ENCODE peak calls at places on chromosomes 5 and 9, in six cellular contexts. T, F, X, W, I and D are unnamed samples. For H3K4me1 and H3K9me3, the result is how much of the 10 kb centered on the place peaks cover.

GRCh38 chr5:8721536-8721935 is 824.3 kb downstream of the SEMA5A start:
- DNase-seq in I (no peak), W (no peak), X (no peak), T (no peak), F (no peak), D (no peak)

GRCh38 chr5:148085934-148086333 is 22.2 kb downstream of the SPINK5 start:
- DNase-seq in I (no peak), T (no peak), F (peak), W (no peak), X (no peak), D (no peak)

GRCh38 chr9:38442473-38443096 is 18.3 kb upstream of the IGFBPL1 start:
- DNase-seq in I (no peak), F (no peak), X (no peak), W (no peak), T (no peak), D (no peak)

GRCh38 chr9:110919609-110920008 is 118.7 kb downstream of the LPAR1 start:
- DNase-seq in F (no peak), T (no peak), I (no peak), W (no peak), X (no peak), D (peak)

GRCh38 chr9:60546406-60546805 is 367.8 kb upstream of the SPATA31A5 start:
- DNase-seq in I (no peak), W (no peak), F (no peak), X (no peak), T (no peak), D (no peak)

GRCh38 chr9:84710701-84711397 is 41.3 kb downstream of the NTRK2 start:
- DNase-seq in T (no peak), I (no peak), X (no peak), F (no peak), W (peak), D (no peak)

GRCh38 chr5:68459500-68460139 is 244.1 kb downstream of the PIK3R1 start:
- DNase-seq in X (no peak), T (no peak), I (no peak), W (no peak), F (no peak), D (no peak)

GRCh38 chr5:68027519-68027918 is 188.0 kb upstream of the PIK3R1 start:
- DNase-seq in T (no peak), F (peak), I (no peak), X (no peak), W (no peak), D (no peak)

GRCh38 chr5:73494716-73495115 is 3.5 kb upstream of the BTF3 start:
- DNase-seq in X (no peak), F (no peak), T (no peak), I (no peak), W (no peak), D (no peak)

GRCh38 chr9:131697097-131697496 is 42.8 kb downstream of the RAPGEF1 start:
- DNase-seq in X (peak), I (peak), F (peak), W (peak), T (no peak), D (no peak)

GRCh38 chr5:56530031-56530430 is 285.3 kb upstream of the MAP3K1 start:
- DNase-seq in T (no peak), I (no peak), W (no peak), F (no peak), X (no peak), D (no peak)

GRCh38 chr5:72156921-72157320 is 49.6 kb downstream of the MAP1B start:
- DNase-seq in F (no peak), T (no peak), X (no peak), W (no peak), I (no peak), D (no peak)

DNA sequence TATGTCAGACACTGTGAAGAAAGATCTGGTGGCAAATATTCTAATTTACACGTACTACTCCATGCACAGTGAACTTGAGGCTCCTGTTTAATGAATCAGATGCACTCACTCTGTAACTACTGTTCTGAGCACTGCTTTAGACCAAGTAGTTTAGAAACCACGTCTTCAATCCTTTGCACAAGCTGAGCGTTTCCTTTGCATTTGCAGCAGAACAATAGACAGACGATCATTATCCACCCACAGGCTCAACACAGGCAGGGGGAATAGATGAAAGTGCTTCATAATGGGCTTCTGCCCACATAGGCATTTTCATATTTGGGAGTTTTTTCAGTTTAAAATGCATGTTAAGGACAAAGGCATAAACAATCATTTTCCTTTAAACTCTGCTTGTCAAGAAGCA is 423.3 kb upstream of the ADAMTS16 start:
- DNase-seq in I (no peak), W (no peak), F (no peak), T (no peak), X (no peak), D (no peak)
- H3K4me1 ChIP-seq in I (under half), W (under half), F (under half), T (under half), X (under half), D (under half)

GRCh38 chr5:167011196-167011595 is 1280.2 kb upstream of the WWC1 start:
- DNase-seq in F (no peak), X (no peak), W (no peak), I (no peak), T (no peak), D (no peak)
- H3K9me3 ChIP-seq in F (under half), X (under half), W (under half), I (under half), T (under half), D (under half)

GRCh38 chr9:92963831-92964606 is 16.7 kb downstream of the FGD3 start:
- DNase-seq in I (no peak), F (no peak), T (peak), X (no peak), W (no peak), D (peak)
- H3K4me1 ChIP-seq in I (under half), F (under half), T (half or more), X (under half), W (under half), D (under half)

GRCh38 chr5:17817946-17818345 is 183.7 kb downstream of the TAF11L14 start:
- DNase-seq in T (no peak), X (no peak), F (no peak), W (no peak), I (no peak), D (no peak)
- H3K9me3 ChIP-seq in T (under half), X (under half), F (under half), W (under half), I (under half), D (under half)